ENCODE peak calls at places on chromosomes 2 and 18, in five cellular contexts. W is IMR-90, F is H9, G is mesenchymal stem cell, E is neuronal stem cell. A is an unnamed sample.

GRCh38 chr2:74010087-74010541 is 25.4 kb downstream of the TET3 start:
- DNase-seq in G (no peak), W (no peak), F (no peak), E (no peak), A (no peak)

GRCh38 chr2:150060341-150060740 is 427.1 kb downstream of the RND3 start:
- DNase-seq in G (no peak), E (no peak), F (no peak), W (no peak), A (no peak)

GRCh38 chr18:45014047-45014501 is 333.4 kb downstream of the SETBP1 start:
- DNase-seq in G (peak), W (peak), E (peak), F (peak), A (no peak)

GRCh38 chr18:35707674-35708073 is 126.1 kb downstream of the GALNT1 start:
- DNase-seq in E (no peak), G (no peak), W (no peak), F (no peak), A (no peak)

GRCh38 chr2:207694811-207695281 is 16.6 kb upstream of the CCNYL1 start:
- DNase-seq in E (no peak), W (peak), G (no peak), F (no peak), A (no peak)

GRCh38 chr2:196112408-196113039 is 43.9 kb upstream of the DNAH7 start:
- DNase-seq in W (peak), F (no peak), G (peak), E (no peak), A (no peak)

GRCh38 chr2:15661295-15661569 is 69.6 kb downstream of the DDX1 start:
- DNase-seq in F (no peak), E (no peak), G (no peak), W (no peak), A (no peak)

GRCh38 chr2:74835831-74836674 is 2.1 kb downstream of the HK2 start:
- DNase-seq in E (peak), W (peak), G (peak), F (peak), A (no peak)

GRCh38 chr2:98084869-98085238 is 2.1 kb upstream of the VWA3B start:
- DNase-seq in G (no peak), F (no peak), E (no peak), W (no peak), A (no peak)

GRCh38 chr18:1668284-1668683 is 763.6 kb downstream of the ADCYAP1 start:
- DNase-seq in W (no peak), G (no peak), E (no peak), F (no peak), A (no peak)

GRCh38 chr18:30971338-30971956 is 71.1 kb downstream of the DSC3 start:
- DNase-seq in G (peak), F (no peak), E (peak), W (peak), A (no peak)

GRCh38 chr18:51066273-51066672 is 36.3 kb downstream of the SMAD4 start:
- DNase-seq in E (no peak), G (peak), F (no peak), W (peak), A (no peak)

GRCh38 chr2:27095745-27096651 is 9.4 kb downstream of the KHK start:
- DNase-seq in G (peak), E (no peak), W (peak), F (peak), A (no peak)

GRCh38 chr18:79439201-79440023 is 43.7 kb downstream of the NFATC1 start:
- DNase-seq in G (no peak), E (no peak), F (no peak), W (peak), A (no peak)

GRCh38 chr2:235883675-235884074 is 284.5 kb downstream of the GBX2 start:
- DNase-seq in F (no peak), G (no peak), W (no peak), E (no peak), A (no peak)

GRCh38 chr2:145431181-145431951 is 911.4 kb upstream of the ZEB2 start:
- DNase-seq in F (peak), W (no peak), G (no peak), E (peak), A (no peak)

GRCh38 chr2:46632349-46632748 is 153.0 kb downstream of the TMEM247 start:
- DNase-seq in F (no peak), G (peak), E (no peak), W (peak), A (no peak)

GRCh38 chr18:75071866-75072671 is 136.9 kb downstream of the PTGR3 start:
- DNase-seq in G (no peak), F (no peak), W (no peak), E (no peak), A (no peak)

GRCh38 chr18:11154369-11154982 is 5.1 kb upstream of the PIEZO2 start:
- DNase-seq in F (no peak), G (peak), E (peak), W (peak), A (no peak)

GRCh38 chr2:58157754-58158153 is 83.4 kb downstream of the FANCL start:
- DNase-seq in W (no peak), E (no peak), F (no peak), G (no peak), A (no peak)

GRCh38 chr2:157413342-157414035 is 30.4 kb downstream of the CYTIP start:
- DNase-seq in F (no peak), G (no peak), W (no peak), E (no peak), A (no peak)

GRCh38 chr2:59826177-59826576 is 727.3 kb downstream of the BCL11A start:
- DNase-seq in F (no peak), G (no peak), E (no peak), W (no peak), A (no peak)

GRCh38 chr2:176158855-176159677 is 2.0 kb downstream of the HOXD3 start:
- DNase-seq in W (no peak), G (no peak), E (no peak), F (no peak), A (no peak)

GRCh38 chr2:191500566-191501389 is 177.2 kb upstream of the NABP1 start:
- DNase-seq in F (no peak), W (no peak), E (no peak), G (no peak), A (no peak)

GRCh38 chr2:221569342-221570278 is 2.5 kb downstream of the EPHA4 start:
- DNase-seq in G (no peak), F (peak), W (no peak), E (peak), A (no peak)

GRCh38 chr2:170162261-170162612 is 15.7 kb upstream of the MYO3B start:
- DNase-seq in E (no peak), W (peak), F (no peak), G (no peak), A (no peak)

GRCh38 chr2:172113617-172114016 is 10.9 kb upstream of the DLX2 start:
- DNase-seq in W (peak), G (peak), F (no peak), E (peak), A (no peak)

GRCh38 chr2:43576983-43577892 is 18.6 kb downstream of the THADA start:
- DNase-seq in E (peak), G (peak), F (no peak), W (peak), A (no peak)

GRCh38 chr2:74399785-74400184 is 19.7 kb upstream of the DCTN1 start:
- DNase-seq in F (no peak), W (peak), G (peak), E (no peak), A (no peak)

GRCh38 chr18:79859314-79859713 is 61.6 kb downstream of the KCNG2 start:
- DNase-seq in W (no peak), F (no peak), E (no peak), G (no peak), A (no peak)

GRCh38 chr2:240402566-240403295 is 32.7 kb upstream of the GPC1 start:
- DNase-seq in G (no peak), W (no peak), F (peak), E (no peak), A (peak)

GRCh38 chr2:101386599-101387150 is 628 bp downstream of the CREG2 start:
- DNase-seq in F (peak), E (no peak), W (no peak), G (no peak), A (peak)

GRCh38 chr2:231708773-231709635 is 679 bp downstream of the PTMA start:
- DNase-seq in G (peak), E (no peak), W (peak), F (no peak), A (peak)

DNA sequence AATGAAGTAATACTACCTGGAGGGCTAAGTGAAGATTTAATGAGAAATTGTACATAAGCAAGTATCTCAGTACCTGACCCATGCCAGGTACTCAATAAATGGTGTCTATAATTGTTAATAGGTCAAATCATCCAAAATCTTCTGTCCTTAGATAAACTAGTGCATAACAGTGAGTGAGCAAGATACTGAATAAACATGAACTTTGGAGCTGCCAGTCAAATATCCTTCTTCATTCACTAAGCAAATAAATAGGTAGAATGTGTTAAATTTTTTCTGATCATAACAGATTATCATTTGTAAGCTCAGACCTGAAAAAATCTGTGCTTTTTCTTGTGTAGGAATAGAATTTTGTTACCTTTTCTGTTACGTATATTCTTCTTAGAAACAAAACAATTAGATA is 39.6 kb downstream of the RAB3GAP1 start:
- DNase-seq in W (no peak), G (no peak), E (no peak), F (no peak), A (no peak)
- H2BK15ac ChIP-seq in W (no peak), G (no peak), E (no peak), F (no peak), A (no peak)

GRCh38 chr2:9317559-9317958 is 105.8 kb downstream of the ITGB1BP1 start:
- DNase-seq in F (no peak), W (no peak), G (no peak), E (no peak), A (no peak)

GRCh38 chr2:9315280-9315847 is 108.0 kb downstream of the ITGB1BP1 start:
- DNase-seq in E (no peak), F (peak), W (no peak), G (no peak), A (no peak)

GRCh38 chr2:9318461-9319337 is 104.6 kb downstream of the ITGB1BP1 start:
- DNase-seq in W (no peak), F (no peak), E (no peak), G (no peak), A (no peak)

GRCh38 chr2:9313443-9313842 is 106.8 kb downstream of the ASAP2 start:
- DNase-seq in G (no peak), E (no peak), W (peak), F (no peak), A (no peak)

DNA sequence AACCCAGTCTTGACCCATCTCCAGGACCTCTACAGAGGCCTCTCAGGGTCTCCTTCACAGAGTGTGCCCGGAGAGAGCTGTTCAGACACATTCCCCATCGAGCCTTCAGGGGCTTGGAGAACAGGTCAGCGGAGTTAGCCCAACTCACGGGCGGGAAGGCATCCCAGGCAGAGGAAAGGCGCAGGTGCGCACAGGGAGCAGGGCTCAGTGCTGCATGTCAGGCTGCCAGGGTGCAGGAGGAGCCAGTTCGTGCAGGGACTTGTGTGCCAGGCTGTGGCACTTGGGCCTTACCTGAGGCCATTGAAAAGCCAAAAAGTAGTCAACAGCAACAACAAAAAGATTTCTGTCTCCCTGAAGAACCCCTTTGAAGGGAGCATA is 104.0 kb downstream of the ITGB1BP1 start:
- DNase-seq in F (no peak), W (no peak), G (no peak), E (no peak), A (no peak)
- H2AFZ ChIP-seq in F (no peak), W (no peak), G (no peak), E (no peak), A (no peak)

GRCh38 chr2:215537621-215538020 is 101.8 kb upstream of the FN1 start:
- DNase-seq in W (peak), F (no peak), G (peak), E (no peak), A (no peak)
- H2BK15ac ChIP-seq in W (peak), F (no peak), G (no peak), E (no peak), A (no peak)

DNA sequence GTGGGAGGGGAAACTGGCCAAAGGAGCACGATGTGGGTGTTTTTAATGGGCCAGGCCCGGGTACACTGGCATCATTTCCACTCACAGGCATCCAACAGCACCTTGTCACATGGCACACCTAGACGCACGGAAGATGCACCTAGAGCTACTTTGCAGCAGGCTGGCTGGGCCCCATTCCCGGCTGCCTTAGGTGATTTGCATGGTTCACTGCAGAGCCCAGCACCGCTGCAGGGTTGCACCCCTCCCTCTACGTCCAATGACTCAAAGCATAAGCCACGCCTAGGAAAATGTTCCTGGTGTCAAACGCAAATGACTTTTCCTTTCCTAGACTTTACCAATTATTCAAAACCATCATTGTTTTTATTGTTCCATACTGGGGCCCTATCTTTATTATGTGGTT is 222.9 kb downstream of the EIPR1 start:
- DNase-seq in W (no peak), F (no peak), E (no peak), G (no peak), A (no peak)
- H2AFZ ChIP-seq in W (no peak), F (no peak), E (no peak), G (no peak), A (no peak)

GRCh38 chr2:201857326-201857725 is 51.0 kb downstream of the CDK15 start:
- DNase-seq in W (no peak), F (no peak), G (no peak), E (no peak), A (no peak)

GRCh38 chr2:201858267-201858666 is 51.9 kb downstream of the CDK15 start:
- DNase-seq in G (no peak), E (no peak), F (no peak), W (no peak), A (no peak)

GRCh38 chr2:201855356-201855755 is 49.0 kb downstream of the CDK15 start:
- DNase-seq in F (no peak), E (no peak), W (peak), G (peak), A (no peak)

GRCh38 chr2:201854841-201855240 is 48.5 kb downstream of the CDK15 start:
- DNase-seq in W (peak), E (no peak), F (no peak), G (peak), A (no peak)

GRCh38 chr2:201856561-201856960 is 50.2 kb downstream of the CDK15 start:
- DNase-seq in G (no peak), E (no peak), W (no peak), F (no peak), A (no peak)
- H2BK15ac ChIP-seq in G (no peak), E (no peak), W (peak), F (no peak), A (no peak)

DNA sequence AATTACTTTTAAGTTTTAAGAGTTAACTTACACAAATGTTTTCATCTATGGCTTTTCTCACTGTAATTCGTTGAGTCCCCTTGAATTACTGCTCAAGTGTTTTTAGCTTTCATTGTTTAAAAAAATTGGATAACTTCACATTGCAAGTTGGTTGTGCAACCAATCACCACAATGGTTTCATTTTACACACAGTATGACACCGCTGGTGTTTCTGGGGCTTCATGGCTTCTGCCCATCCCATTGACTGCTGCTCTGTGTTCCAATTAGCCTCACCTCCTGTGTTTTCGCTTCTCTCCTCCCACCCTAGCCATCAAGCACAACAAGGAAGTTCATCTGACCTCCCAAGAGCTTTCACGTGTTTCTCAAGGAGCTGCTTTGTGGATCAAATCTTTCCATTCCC is 199.1 kb upstream of the CHAC2 start:
- DNase-seq in W (peak), E (no peak), F (no peak), G (peak), A (no peak)
- H2AFZ ChIP-seq in W (no peak), E (peak), F (no peak), G (no peak), A (peak)

GRCh38 chr18:27922780-27923179 is 254.2 kb downstream of the CDH2 start:
- DNase-seq in W (no peak), E (no peak), F (no peak), G (no peak), A (no peak)
- H2BK15ac ChIP-seq in W (no peak), E (no peak), F (no peak), G (no peak), A (no peak)